ENCODE peak calls at places on chromosomes 13 and 19, in seven cellular contexts. H, V, C, F, G, D and X are unnamed samples.

GRCh38 chr19:11737964-11738745 is 591 bp downstream of the ZNF823 start:
- DNase-seq in H (no peak), F (no peak), G (peak), C (peak), D (peak), V (peak), X (no peak)

GRCh38 chr13:40597735-40598365 is 68.6 kb downstream of the FOXO1 start:
- DNase-seq in V (no peak), C (no peak), F (no peak), H (no peak), G (no peak), D (no peak), X (no peak)

GRCh38 chr19:39434123-39435076 is 1.3 kb downstream of the RPS16 start:
- DNase-seq in H (no peak), C (no peak), V (no peak), D (no peak), F (no peak), G (no peak), X (peak)

GRCh38 chr19:13102416-13102665 is 317 bp downstream of the LYL1 start:
- DNase-seq in D (no peak), G (no peak), V (no peak), F (no peak), C (no peak), H (no peak), X (no peak)

GRCh38 chr19:56953411-56953810 is 112.9 kb upstream of the PEG3 start:
- DNase-seq in G (no peak), F (no peak), V (no peak), H (no peak), C (no peak), D (no peak), X (no peak)

GRCh38 chr13:51556740-51557139 is 27.5 kb upstream of the WDFY2 start:
- DNase-seq in F (no peak), H (no peak), G (no peak), C (no peak), V (no peak), D (no peak), X (no peak)

GRCh38 chr13:79318664-79319063 is 87.4 kb downstream of the RBM26 start:
- DNase-seq in D (no peak), F (no peak), H (no peak), G (no peak), V (no peak), C (no peak), X (no peak)

GRCh38 chr19:49453013-49453756 is at the start of gene ALDH16A1:
- DNase-seq in C (peak), F (peak), H (peak), D (peak), G (peak), V (peak), X (peak)

GRCh38 chr13:111956261-111957151 is 110.4 kb upstream of the SOX1 start:
- DNase-seq in F (no peak), D (no peak), C (peak), G (no peak), H (no peak), V (no peak), X (no peak)

GRCh38 chr19:10289836-10290438 is at the start of gene ICAM5:
- DNase-seq in V (peak), C (no peak), F (peak), G (no peak), D (peak), H (no peak), X (peak)

GRCh38 chr13:50131998-50132936 is 117.0 kb downstream of the KCNRG start:
- DNase-seq in F (no peak), H (no peak), V (no peak), C (no peak), D (no peak), G (no peak), X (no peak)

GRCh38 chr19:58356236-58356970 is 3.1 kb upstream of the A1BG start:
- DNase-seq in V (peak), F (no peak), H (no peak), C (no peak), D (no peak), G (no peak), X (no peak)

GRCh38 chr19:41888926-41889325 is 5.9 kb downstream of the ARHGEF1 start:
- DNase-seq in V (no peak), H (no peak), F (no peak), G (no peak), C (no peak), D (no peak), X (no peak)

GRCh38 chr19:41883821-41884733 is 1.1 kb downstream of the ARHGEF1 start:
- DNase-seq in C (peak), F (peak), V (peak), H (peak), D (peak), G (peak), X (peak)

GRCh38 chr19:41889896-41890295 is 6.9 kb downstream of the ARHGEF1 start:
- DNase-seq in D (no peak), V (no peak), C (no peak), G (no peak), H (no peak), F (no peak), X (no peak)

GRCh38 chr19:41887711-41888382 is 4.9 kb downstream of the ARHGEF1 start:
- DNase-seq in H (no peak), C (peak), F (peak), V (peak), D (no peak), G (peak), X (no peak)

GRCh38 chr19:41886761-41887710 is 4.1 kb downstream of the ARHGEF1 start:
- DNase-seq in C (no peak), V (no peak), D (no peak), G (no peak), F (no peak), H (no peak), X (no peak)
- TF ChIP-seq CEBPB in C (no peak), V (no peak), D (no peak), G (no peak), F (no peak), H (no peak), X (no peak)

DNA sequence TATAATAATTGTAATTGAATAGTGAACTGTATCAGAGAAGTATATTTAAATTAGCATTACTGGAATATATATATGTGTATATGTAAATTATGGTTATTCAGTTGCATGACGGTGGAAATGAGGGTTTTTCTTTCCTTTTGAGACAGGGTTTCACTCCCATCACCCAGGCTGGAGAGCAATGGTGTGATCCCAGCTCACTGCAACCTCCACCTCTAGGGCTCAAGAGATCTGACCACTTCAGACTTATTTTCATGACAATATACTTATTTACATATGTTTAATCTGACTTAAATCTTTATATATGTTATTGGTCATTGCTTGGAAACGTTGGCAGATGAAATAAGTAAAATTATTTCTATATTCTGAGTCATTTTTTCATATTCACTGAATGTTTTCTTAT is 744.4 kb upstream of the PRR20A start:
- DNase-seq in H (no peak), F (no peak), G (no peak), V (no peak), D (no peak), C (no peak), X (no peak)
- TF ChIP-seq CEBPB in H (no peak), F (no peak), G (no peak), V (no peak), D (no peak), C (no peak), X (no peak)

DNA sequence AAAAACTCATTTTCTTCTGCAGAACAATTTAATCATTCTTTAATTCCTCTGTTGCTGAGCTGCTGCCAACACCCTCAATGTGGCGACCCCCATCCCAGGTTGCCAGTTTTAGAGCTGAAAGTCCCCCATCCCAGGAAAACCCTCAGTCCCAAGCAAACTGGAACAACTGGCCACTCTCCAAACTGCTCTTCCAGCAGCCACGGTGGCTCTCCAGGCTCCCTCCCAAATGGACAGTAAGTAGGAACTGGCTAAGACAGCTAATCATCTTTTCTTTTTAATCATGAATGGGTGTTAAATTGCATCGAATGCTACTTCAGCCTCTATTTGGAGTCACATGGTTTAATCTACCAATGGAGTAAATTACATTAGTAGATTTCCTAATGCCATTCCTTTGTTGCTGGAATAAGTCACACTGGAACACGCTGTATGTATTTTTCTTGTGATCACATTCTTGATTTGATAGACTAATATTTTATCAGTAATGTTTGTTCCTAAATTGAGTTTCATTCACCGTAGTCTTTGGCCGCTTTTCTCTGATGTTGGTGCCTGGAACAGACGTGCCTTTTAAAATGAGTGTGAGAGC is 33.7 kb upstream of the VSTM2B start:
- DNase-seq in H (no peak), C (peak), G (no peak), D (no peak), V (no peak), F (no peak), X (no peak)
- TF ChIP-seq CEBPB in H (no peak), C (no peak), G (no peak), D (no peak), V (no peak), F (no peak), X (no peak)

DNA sequence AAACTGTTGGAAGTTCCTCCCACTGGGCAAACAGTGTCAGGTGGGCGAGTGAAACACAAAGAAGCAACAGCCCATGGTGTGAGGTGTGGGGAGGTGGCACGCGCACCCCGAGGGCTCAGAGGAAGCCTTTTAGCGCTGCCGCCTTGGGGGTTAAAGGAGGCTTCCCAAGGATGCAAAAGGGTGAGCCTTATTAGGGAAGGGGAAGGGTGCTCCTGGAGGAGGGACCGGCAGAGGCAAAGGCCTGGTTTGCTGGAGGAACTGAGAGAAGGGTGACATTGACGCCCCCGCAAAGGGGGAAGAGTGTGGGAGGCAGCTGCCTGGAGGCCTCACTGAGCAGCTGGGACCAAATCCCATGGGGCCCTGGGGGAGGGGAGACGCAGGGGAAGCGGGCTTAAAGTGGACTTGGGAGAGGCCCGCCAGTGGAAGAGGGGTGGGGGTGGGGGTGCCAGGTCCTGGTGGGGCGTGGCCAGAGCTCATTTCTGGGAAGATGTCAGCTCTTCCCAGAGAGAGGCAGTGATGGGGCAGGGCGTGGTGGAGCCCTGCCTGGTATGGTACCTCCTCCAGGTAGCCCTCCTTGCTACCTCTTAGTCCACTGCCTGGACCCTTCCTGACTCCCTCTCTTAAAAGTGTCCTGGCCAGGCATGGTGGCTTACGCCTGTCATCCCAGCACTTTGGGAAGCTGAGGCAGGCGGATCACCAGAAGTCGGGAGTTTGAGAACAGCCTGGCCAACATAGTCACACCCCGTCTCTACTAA is 12.0 kb upstream of the FCHO1 start:
- DNase-seq in F (no peak), G (no peak), H (peak), V (no peak), C (no peak), D (peak), X (no peak)
- TF ChIP-seq CEBPB in F (no peak), G (no peak), H (no peak), V (no peak), C (no peak), D (no peak), X (no peak)